ENCODE peak calls at places on chromosomes 3 and 15, in six cellular contexts. U is M059J; M is fibroblast of pulmonary artery; A is EH; J is HS-5; G is CD8-positive, alpha-beta T cell. F is an unnamed sample.

GRCh38 chr3:187318819-187319616 is 27.5 kb upstream of the MASP1 start:
- DNase-seq in U (peak), M (peak), A (peak), J (peak), G (peak), F (peak)

GRCh38 chr3:29144807-29145206 is 136.1 kb upstream of the RBMS3 start:
- DNase-seq in U (peak), M (peak), A (peak), J (no peak), G (no peak), F (peak)

GRCh38 chr15:40064231-40064894 is 25.4 kb upstream of the SRP14 start:
- DNase-seq in U (peak), M (peak), A (peak), J (peak), G (no peak), F (no peak)

GRCh38 chr3:64074091-64074490 is 50.8 kb upstream of the PSMD6 start:
- DNase-seq in U (no peak), M (peak), A (peak), J (no peak), G (no peak), F (peak)

GRCh38 chr15:84855765-84856164 is 28.7 kb upstream of the SLC28A1 start:
- DNase-seq in U (no peak), M (no peak), A (no peak), J (no peak), G (no peak), F (no peak)

GRCh38 chr15:90126457-90127435 is 24.5 kb upstream of the IDH2 start:
- DNase-seq in U (no peak), M (no peak), A (peak), J (no peak), G (no peak), F (no peak)

GRCh38 chr3:134348524-134348923 is 25.7 kb downstream of the AMOTL2 start:
- DNase-seq in U (peak), M (no peak), A (peak), J (no peak), G (no peak), F (peak)

GRCh38 chr3:51434746-51435323 is 43.8 kb downstream of the RBM15B start:
- DNase-seq in U (peak), M (peak), A (peak), J (no peak), G (peak), F (peak)

GRCh38 chr3:136671921-136672320 is 80.3 kb downstream of the STAG1 start:
- DNase-seq in U (peak), M (peak), A (peak), J (peak), G (no peak), F (peak)

GRCh38 chr3:64224826-64225606 is at the start of gene PRICKLE2:
- DNase-seq in U (peak), M (peak), A (peak), J (peak), G (no peak), F (peak)

GRCh38 chr3:35505181-35505580 is 134.1 kb upstream of the ARPP21 start:
- DNase-seq in U (no peak), M (no peak), A (no peak), J (no peak), G (no peak), F (no peak)

GRCh38 chr15:89395996-89396395 is 61.4 kb upstream of the POLG start:
- DNase-seq in U (peak), M (no peak), A (no peak), J (no peak), G (no peak), F (no peak)

GRCh38 chr15:52010633-52011595 is 8.1 kb upstream of the MAPK6 start:
- DNase-seq in U (peak), M (peak), A (peak), J (peak), G (no peak), F (peak)

GRCh38 chr3:71491141-71491752 is 92.3 kb downstream of the FOXP1 start:
- DNase-seq in U (no peak), M (no peak), A (no peak), J (no peak), G (no peak), F (no peak)

GRCh38 chr3:126945891-126946290 is 37.0 kb upstream of the PLXNA1 start:
- DNase-seq in U (no peak), M (no peak), A (no peak), J (no peak), G (no peak), F (no peak)

GRCh38 chr15:56052389-56053045 is 59.1 kb upstream of the NEDD4 start:
- DNase-seq in U (peak), M (peak), A (peak), J (peak), G (no peak), F (peak)

GRCh38 chr3:148794357-148794756 is 33.3 kb upstream of the CPB1 start:
- DNase-seq in U (no peak), M (no peak), A (peak), J (no peak), G (no peak), F (no peak)

GRCh38 chr3:62876064-62876463 is 848 bp upstream of the CADPS start:
- DNase-seq in U (peak), M (peak), A (peak), J (no peak), G (no peak), F (peak)

GRCh38 chr15:88249220-88249619 is 7.3 kb downstream of the NTRK3 start:
- DNase-seq in U (no peak), M (peak), A (no peak), J (no peak), G (no peak), F (peak)

GRCh38 chr3:32557640-32558352 is 12.9 kb downstream of the DYNC1LI1 start:
- DNase-seq in U (no peak), M (no peak), A (no peak), J (no peak), G (no peak), F (no peak)

GRCh38 chr3:74789111-74789510 is 174.7 kb upstream of the CNTN3 start:
- DNase-seq in U (no peak), M (no peak), A (no peak), J (peak), G (no peak), F (peak)

GRCh38 chr3:101518421-101518871 is 5.4 kb upstream of the SENP7 start:
- DNase-seq in U (peak), M (no peak), A (peak), J (no peak), G (peak), F (no peak)

GRCh38 chr3:184759666-184760200 is 47.9 kb upstream of the MAGEF1 start:
- DNase-seq in U (no peak), M (no peak), A (no peak), J (no peak), G (no peak), F (no peak)

GRCh38 chr3:23811117-23811487 is 5.3 kb downstream of the UBE2E1 start:
- DNase-seq in U (no peak), M (no peak), A (no peak), J (no peak), G (no peak), F (peak)

GRCh38 chr3:177234121-177234520 is 36.8 kb upstream of the TBL1XR1 start:
- DNase-seq in U (no peak), M (peak), A (no peak), J (no peak), G (no peak), F (peak)

GRCh38 chr3:117799314-117799713 is 1089.7 kb downstream of the TUSC7 start:
- DNase-seq in U (no peak), M (no peak), A (no peak), J (no peak), G (no peak), F (no peak)

GRCh38 chr15:52790941-52791751 is 1.0 kb upstream of the ONECUT1 start:
- DNase-seq in U (peak), M (no peak), A (peak), J (no peak), G (no peak), F (no peak)

GRCh38 chr3:71103430-71103881 is 480.1 kb downstream of the FOXP1 start:
- DNase-seq in U (peak), M (peak), A (peak), J (peak), G (no peak), F (peak)

GRCh38 chr15:31434418-31435255 is 108.0 kb downstream of the KLF13 start:
- DNase-seq in U (peak), M (peak), A (peak), J (no peak), G (peak), F (peak)

F was measured in fibroblast of the aortic adventitia.